ENCODE peak calls at places on chromosomes 11 and 22, in eight cellular contexts. E, K, G, H, M, Y, J and X are unnamed samples.

GRCh38 chr11:12089041-12089440 is 21.3 kb upstream of the MICAL2 start:
- DNase-seq in E (no peak), K (no peak), G (no peak), H (no peak), M (no peak), Y (no peak), J (no peak), X (no peak)

GRCh38 chr11:66718320-66718971 is 10.6 kb downstream of the SPTBN2 start:
- DNase-seq in E (no peak), K (no peak), G (no peak), H (no peak), M (no peak), Y (no peak), J (no peak), X (no peak)

GRCh38 chr22:42945736-42946135 is 69.2 kb downstream of the PACSIN2 start:
- DNase-seq in E (no peak), K (no peak), G (no peak), H (no peak), M (no peak), Y (no peak), J (no peak), X (no peak)

GRCh38 chr11:31825453-31826391 is 14.6 kb upstream of the PAX6 start:
- DNase-seq in E (no peak), K (no peak), G (peak; percentile 4), H (no peak), M (no peak), Y (no peak), J (no peak), X (no peak)

GRCh38 chr22:44361391-44362126 is 48.8 kb upstream of the SHISAL1 start:
- DNase-seq in E (no peak), K (no peak), G (no peak), H (no peak), M (no peak), Y (no peak), J (no peak), X (peak; percentile 49)

GRCh38 chr11:21976210-21976609 is 216.7 kb upstream of the ANO5 start:
- DNase-seq in E (no peak), K (no peak), G (no peak), H (no peak), M (no peak), Y (no peak), J (no peak), X (no peak)

GRCh38 chr11:100863080-100863581 is 176.0 kb downstream of the ARHGAP42 start:
- DNase-seq in E (no peak), K (no peak), G (no peak), H (peak; percentile 97), M (peak; percentile 73), Y (peak; percentile 84), J (no peak), X (peak; percentile 33)

GRCh38 chr22:46281866-46282678 is 14.3 kb downstream of the TTC38 start:
- DNase-seq in E (no peak), K (no peak), G (no peak), H (no peak), M (no peak), Y (no peak), J (no peak), X (peak; percentile 22)

GRCh38 chr11:94175545-94175944 is 46.9 kb downstream of the PANX1 start:
- DNase-seq in E (no peak), K (peak; percentile 38), G (no peak), H (peak; percentile 88), M (peak; percentile 81), Y (peak; percentile 87), J (no peak), X (no peak)

GRCh38 chr22:23178512-23179254 is 1.6 kb upstream of the BCR start:
- DNase-seq in E (peak; percentile 40), K (peak; percentile 40), G (peak; percentile 76), H (peak; percentile 53), M (no peak), Y (no peak), J (peak; percentile 76), X (peak; percentile 73)

GRCh38 chr11:132409591-132410375 is 1039.4 kb downstream of the NTM start:
- DNase-seq in E (no peak), K (no peak), G (no peak), H (no peak), M (no peak), Y (no peak), J (no peak), X (no peak)

GRCh38 chr22:32249231-32249630 is 5.9 kb downstream of the SLC5A4 start:
- DNase-seq in E (no peak), K (no peak), G (no peak), H (no peak), M (no peak), Y (no peak), J (no peak), X (no peak)

GRCh38 chr11:20158597-20159257 is 1.5 kb downstream of the DBX1 start:
- DNase-seq in E (no peak), K (peak; percentile 44), G (peak; percentile 77), H (peak; percentile 56), M (no peak), Y (peak; percentile 4), J (no peak), X (peak; percentile 75)

GRCh38 chr11:5690736-5691135 is 1.1 kb downstream of the TRIM22 start:
- DNase-seq in E (no peak), K (peak; percentile 41), G (no peak), H (peak; percentile 65), M (no peak), Y (no peak), J (no peak), X (no peak)

GRCh38 chr11:124839051-124839971 is 25.9 kb upstream of the ROBO3 start:
- DNase-seq in E (no peak), K (no peak), G (no peak), H (no peak), M (no peak), Y (no peak), J (peak; percentile 27), X (no peak)

GRCh38 chr11:39541945-39542351 is 1917.5 kb downstream of the LRRC4C start:
- DNase-seq in E (no peak), K (no peak), G (no peak), H (no peak), M (no peak), Y (no peak), J (no peak), X (peak; percentile 12)

GRCh38 chr11:46393231-46393616 is 1.6 kb upstream of the CHRM4 start:
- DNase-seq in E (no peak), K (no peak), G (no peak), H (no peak), M (no peak), Y (no peak), J (no peak), X (no peak)

GRCh38 chr22:42196454-42196853 is 65.8 kb upstream of the CYP2D6 start:
- DNase-seq in E (no peak), K (no peak), G (no peak), H (no peak), M (no peak), Y (no peak), J (no peak), X (no peak)